ENCODE peak calls at places on chromosomes 11 and 22, in six cellular contexts. F is RWPE1; L is CD4-positive, alpha-beta T cell; T is suprapubic skin; X is CD8-positive, alpha-beta T cell; Q is psoas muscle. Y is an unnamed sample.

GRCh38 chr11:92765965-92766371 is 203.5 kb upstream of the MTNR1B start:
- DNase-seq in F (no peak), L (no peak), T (no peak), X (no peak), Q (peak; percentile 42), Y (peak; percentile 73)

GRCh38 chr11:119340335-119341221 is at the start of gene C1QTNF5:
- DNase-seq in F (no peak), L (no peak), T (peak; percentile 91), X (no peak), Q (peak; percentile 90), Y (peak; percentile 90)

GRCh38 chr11:61955416-61956135 is 5.4 kb downstream of the BEST1 start:
- DNase-seq in F (no peak), L (no peak), T (peak; percentile 80), X (peak; percentile 49), Q (peak; percentile 67), Y (no peak)

GRCh38 chr11:61345170-61345610 is 12.2 kb downstream of the TKFC start:
- DNase-seq in F (no peak), L (no peak), T (no peak), X (no peak), Q (no peak), Y (peak; percentile 69)

GRCh38 chr11:124915541-124916369 is 3.3 kb upstream of the HEPN1 start:
- DNase-seq in F (no peak), L (no peak), T (peak; percentile 18), X (no peak), Q (no peak), Y (no peak)

GRCh38 chr11:40281055-40281580 is 1178.3 kb downstream of the LRRC4C start:
- DNase-seq in F (no peak), L (no peak), T (no peak), X (no peak), Q (no peak), Y (no peak)

GRCh38 chr11:116267146-116267545 is 505.6 kb downstream of the BUD13 start:
- DNase-seq in F (no peak), L (no peak), T (no peak), X (no peak), Q (no peak), Y (no peak)

GRCh38 chr22:38572065-38572464 is 2.1 kb upstream of the DMC1 start:
- DNase-seq in F (peak; percentile 28), L (no peak), T (no peak), X (peak; percentile 26), Q (no peak), Y (no peak)

GRCh38 chr11:70040452-70040851 is 37.7 kb upstream of the ANO1 start:
- DNase-seq in F (no peak), L (no peak), T (peak; percentile 69), X (no peak), Q (no peak), Y (peak; percentile 9)

GRCh38 chr11:16812274-16812673 is 73.8 kb downstream of the C11orf58 start:
- DNase-seq in F (no peak), L (no peak), T (no peak), X (no peak), Q (no peak), Y (no peak)

GRCh38 chr11:17498058-17498457 is 21.4 kb upstream of the ABCC8 start:
- DNase-seq in F (no peak), L (no peak), T (no peak), X (no peak), Q (no peak), Y (no peak)

GRCh38 chr11:597166-597725 is 18.5 kb downstream of the IRF7 start:
- DNase-seq in F (no peak), L (no peak), T (no peak), X (no peak), Q (no peak), Y (no peak)

GRCh38 chr11:14554959-14555358 is 34.8 kb upstream of the PSMA1 start:
- DNase-seq in F (no peak), L (peak; percentile 7), T (no peak), X (peak; percentile 46), Q (no peak), Y (no peak)

GRCh38 chr11:104653011-104653806 is 245.1 kb downstream of the CASP12 start:
- DNase-seq in F (no peak), L (no peak), T (no peak), X (no peak), Q (no peak), Y (no peak)

GRCh38 chr22:20241579-20242392 is 26.3 kb downstream of the RTN4R start:
- DNase-seq in F (peak; percentile 12), L (no peak), T (no peak), X (peak; percentile 20), Q (no peak), Y (no peak)

GRCh38 chr11:113690619-113691569 is 15.2 kb downstream of the TMPRSS5 start:
- DNase-seq in F (peak; percentile 94), L (no peak), T (no peak), X (no peak), Q (peak; percentile 68), Y (no peak)

GRCh38 chr11:70072471-70073187 is 5.5 kb upstream of the ANO1 start:
- DNase-seq in F (no peak), L (no peak), T (peak; percentile 65), X (no peak), Q (no peak), Y (peak; percentile 67)

GRCh38 chr11:68215524-68216170 is 2.6 kb upstream of the KMT5B start:
- DNase-seq in F (no peak), L (no peak), T (peak; percentile 54), X (no peak), Q (no peak), Y (no peak)

GRCh38 chr11:35623708-35624168 is 5.5 kb downstream of the FJX1 start:
- DNase-seq in F (peak; percentile 67), L (no peak), T (no peak), X (no peak), Q (no peak), Y (no peak)

GRCh38 chr22:46408568-46409506 is 73.3 kb downstream of the TRMU start:
- DNase-seq in F (no peak), L (no peak), T (no peak), X (no peak), Q (no peak), Y (no peak)

GRCh38 chr22:24731786-24732185 is 42.7 kb downstream of the PIWIL3 start:
- DNase-seq in F (no peak), L (no peak), T (no peak), X (no peak), Q (no peak), Y (no peak)
- TF ChIP-seq CTCF in F (no peak), L (no peak), T (no peak), X (no peak), Q (no peak), Y (no peak)

GRCh38 chr11:77470504-77470903 is 3.4 kb downstream of the PAK1 start:
- DNase-seq in F (no peak), L (no peak), T (no peak), X (no peak), Q (no peak), Y (no peak)
- H3K27ac ChIP-seq in F (no peak overlapping the region), L (no peak overlapping the region), T (no peak overlapping the region), X (no peak overlapping the region), Q (no peak overlapping the region), Y (no peak overlapping the region)

GRCh38 chr22:35066768-35067167 is 810 bp downstream of the ISX start:
- DNase-seq in F (no peak), L (no peak), T (peak; percentile 53), X (no peak), Q (no peak), Y (no peak)

GRCh38 chr22:35065796-35066218 is at the start of gene ISX:
- DNase-seq in F (no peak), L (no peak), T (no peak), X (no peak), Q (no peak), Y (no peak)

GRCh38 chr22:35070451-35071093 is 4.6 kb downstream of the ISX start:
- DNase-seq in F (peak; percentile 2), L (no peak), T (peak; percentile 45), X (no peak), Q (no peak), Y (no peak)

GRCh38 chr22:35064664-35065063 is 1.3 kb upstream of the ISX start:
- DNase-seq in F (peak; percentile 8), L (no peak), T (no peak), X (no peak), Q (no peak), Y (no peak)

GRCh38 chr22:35065183-35065582 is 775 bp upstream of the ISX start:
- DNase-seq in F (no peak), L (no peak), T (no peak), X (no peak), Q (no peak), Y (no peak)
- TF ChIP-seq CTCF in F (no peak), L (no peak), T (no peak), X (no peak), Q (no peak), Y (no peak)

GRCh38 chr11:86818466-86819282 is 18.3 kb downstream of the PRSS23 start:
- DNase-seq in F (peak; percentile 54), L (no peak), T (no peak), X (no peak), Q (no peak), Y (no peak)
- H3K27ac ChIP-seq in F (no peak overlapping the region), L (no peak overlapping the region), T (no peak overlapping the region), X (no peak overlapping the region), Q (no peak overlapping the region), Y (peak overlapping the region; percentile 36)

Y was measured in coronary artery.